ENCODE peak calls at places on chromosome 14, in six cellular contexts. One of them, this sample, is unnamed.

GRCh38 chr14:72476657-72477499 is 417.0 kb downstream of the DPF3 start:
- DNase-seq in HL-60: peak
- DNase-seq in HEK293T: no peak
- DNase-seq in HFF-Myc: peak
- DNase-seq in activated CD4-positive, alpha-beta T cell treated with anti-CD3 and anti-CD28 coated beads, Interleukin-2, amount 50 U/mL, for 1 hour: peak
- DNase-seq in ovary: no peak
- DNase-seq in this sample: peak

GRCh38 chr14:105849933-105850626 is 323.7 kb downstream of the TMEM121 start:
- DNase-seq in HL-60: no peak
- DNase-seq in HEK293T: no peak
- DNase-seq in HFF-Myc: no peak
- DNase-seq in activated CD4-positive, alpha-beta T cell treated with anti-CD3 and anti-CD28 coated beads, Interleukin-2, amount 50 U/mL, for 1 hour: no peak
- DNase-seq in ovary: peak
- DNase-seq in this sample: no peak

GRCh38 chr14:50941151-50941550 is 3.1 kb downstream of the PYGL start:
- DNase-seq in HL-60: no peak
- DNase-seq in HEK293T: no peak
- DNase-seq in HFF-Myc: no peak
- DNase-seq in activated CD4-positive, alpha-beta T cell treated with anti-CD3 and anti-CD28 coated beads, Interleukin-2, amount 50 U/mL, for 1 hour: no peak
- DNase-seq in ovary: no peak
- DNase-seq in this sample: no peak

GRCh38 chr14:68814376-68815287 is 21.8 kb upstream of the ZFP36L1 start:
- DNase-seq in HL-60: no peak
- DNase-seq in HEK293T: peak
- DNase-seq in HFF-Myc: no peak
- DNase-seq in activated CD4-positive, alpha-beta T cell treated with anti-CD3 and anti-CD28 coated beads, Interleukin-2, amount 50 U/mL, for 1 hour: peak
- DNase-seq in ovary: peak
- DNase-seq in this sample: no peak

GRCh38 chr14:80926706-80927384 is 14.7 kb downstream of the CEP128 start:
- DNase-seq in HL-60: no peak
- DNase-seq in HEK293T: no peak
- DNase-seq in HFF-Myc: no peak
- DNase-seq in activated CD4-positive, alpha-beta T cell treated with anti-CD3 and anti-CD28 coated beads, Interleukin-2, amount 50 U/mL, for 1 hour: no peak
- DNase-seq in ovary: no peak
- DNase-seq in this sample: no peak

GRCh38 chr14:48973136-48973535 is 613.0 kb downstream of the RPS29 start:
- DNase-seq in HL-60: no peak
- DNase-seq in HEK293T: no peak
- DNase-seq in HFF-Myc: no peak
- DNase-seq in activated CD4-positive, alpha-beta T cell treated with anti-CD3 and anti-CD28 coated beads, Interleukin-2, amount 50 U/mL, for 1 hour: no peak
- DNase-seq in ovary: no peak
- DNase-seq in this sample: no peak

GRCh38 chr14:105475916-105476845 is 1.6 kb downstream of the CRIP2 start:
- DNase-seq in HL-60: no peak
- DNase-seq in HEK293T: no peak
- DNase-seq in HFF-Myc: no peak
- DNase-seq in activated CD4-positive, alpha-beta T cell treated with anti-CD3 and anti-CD28 coated beads, Interleukin-2, amount 50 U/mL, for 1 hour: no peak
- DNase-seq in ovary: no peak
- DNase-seq in this sample: peak

GRCh38 chr14:92035890-92036289 is 4.0 kb downstream of the TRIP11 start:
- DNase-seq in HL-60: no peak
- DNase-seq in HEK293T: no peak
- DNase-seq in HFF-Myc: no peak
- DNase-seq in activated CD4-positive, alpha-beta T cell treated with anti-CD3 and anti-CD28 coated beads, Interleukin-2, amount 50 U/mL, for 1 hour: no peak
- DNase-seq in ovary: no peak
- DNase-seq in this sample: no peak

GRCh38 chr14:58501214-58501816 is 73.8 kb downstream of the KIAA0586 start:
- DNase-seq in HL-60: peak
- DNase-seq in HEK293T: peak
- DNase-seq in HFF-Myc: peak
- DNase-seq in activated CD4-positive, alpha-beta T cell treated with anti-CD3 and anti-CD28 coated beads, Interleukin-2, amount 50 U/mL, for 1 hour: no peak
- DNase-seq in ovary: no peak
- DNase-seq in this sample: no peak

GRCh38 chr14:64541971-64542838 is 1.7 kb downstream of the HSPA2 start:
- DNase-seq in HL-60: no peak
- DNase-seq in HEK293T: no peak
- DNase-seq in HFF-Myc: no peak
- DNase-seq in activated CD4-positive, alpha-beta T cell treated with anti-CD3 and anti-CD28 coated beads, Interleukin-2, amount 50 U/mL, for 1 hour: no peak
- DNase-seq in ovary: no peak
- DNase-seq in this sample: peak

GRCh38 chr14:69741055-69741454 is 25.9 kb upstream of the SRSF5 start:
- DNase-seq in HL-60: no peak
- DNase-seq in HEK293T: no peak
- DNase-seq in HFF-Myc: no peak
- DNase-seq in activated CD4-positive, alpha-beta T cell treated with anti-CD3 and anti-CD28 coated beads, Interleukin-2, amount 50 U/mL, for 1 hour: no peak
- DNase-seq in ovary: no peak
- DNase-seq in this sample: no peak

GRCh38 chr14:92892589-92892988 is 30.4 kb upstream of the CHGA start:
- DNase-seq in HL-60: no peak
- DNase-seq in HEK293T: no peak
- DNase-seq in HFF-Myc: no peak
- DNase-seq in activated CD4-positive, alpha-beta T cell treated with anti-CD3 and anti-CD28 coated beads, Interleukin-2, amount 50 U/mL, for 1 hour: no peak
- DNase-seq in ovary: no peak
- DNase-seq in this sample: no peak

GRCh38 chr14:104085032-104085888 is at the start of gene ASPG:
- DNase-seq in HL-60: no peak
- DNase-seq in HEK293T: peak
- DNase-seq in HFF-Myc: no peak
- DNase-seq in activated CD4-positive, alpha-beta T cell treated with anti-CD3 and anti-CD28 coated beads, Interleukin-2, amount 50 U/mL, for 1 hour: no peak
- DNase-seq in ovary: peak
- DNase-seq in this sample: peak

GRCh38 chr14:32620303-32620702 is 291.2 kb downstream of the AKAP6 start:
- DNase-seq in HL-60: no peak
- DNase-seq in HEK293T: no peak
- DNase-seq in HFF-Myc: no peak
- DNase-seq in activated CD4-positive, alpha-beta T cell treated with anti-CD3 and anti-CD28 coated beads, Interleukin-2, amount 50 U/mL, for 1 hour: no peak
- DNase-seq in ovary: no peak
- DNase-seq in this sample: no peak

GRCh38 chr14:75479770-75480600 is 42.3 kb upstream of the BATF start:
- DNase-seq in HL-60: no peak
- DNase-seq in HEK293T: no peak
- DNase-seq in HFF-Myc: no peak
- DNase-seq in activated CD4-positive, alpha-beta T cell treated with anti-CD3 and anti-CD28 coated beads, Interleukin-2, amount 50 U/mL, for 1 hour: no peak
- DNase-seq in ovary: no peak
- DNase-seq in this sample: no peak

GRCh38 chr14:92922155-92922735 is 705 bp upstream of the CHGA start:
- DNase-seq in HL-60: no peak
- DNase-seq in HEK293T: no peak
- DNase-seq in HFF-Myc: no peak
- DNase-seq in activated CD4-positive, alpha-beta T cell treated with anti-CD3 and anti-CD28 coated beads, Interleukin-2, amount 50 U/mL, for 1 hour: no peak
- DNase-seq in ovary: no peak
- DNase-seq in this sample: no peak

GRCh38 chr14:39230416-39230815 is 3.3 kb upstream of the MIA2 start:
- DNase-seq in HL-60: no peak
- DNase-seq in HEK293T: no peak
- DNase-seq in HFF-Myc: no peak
- DNase-seq in activated CD4-positive, alpha-beta T cell treated with anti-CD3 and anti-CD28 coated beads, Interleukin-2, amount 50 U/mL, for 1 hour: no peak
- DNase-seq in ovary: no peak
- DNase-seq in this sample: no peak

GRCh38 chr14:29264865-29265264 is 498.3 kb downstream of the FOXG1 start:
- DNase-seq in HL-60: no peak
- DNase-seq in HEK293T: no peak
- DNase-seq in HFF-Myc: no peak
- DNase-seq in activated CD4-positive, alpha-beta T cell treated with anti-CD3 and anti-CD28 coated beads, Interleukin-2, amount 50 U/mL, for 1 hour: no peak
- DNase-seq in ovary: no peak
- DNase-seq in this sample: no peak

GRCh38 chr14:104563742-104564615 is 15.6 kb upstream of the C14orf180 start:
- DNase-seq in HL-60: peak
- DNase-seq in HEK293T: peak
- DNase-seq in HFF-Myc: peak
- DNase-seq in activated CD4-positive, alpha-beta T cell treated with anti-CD3 and anti-CD28 coated beads, Interleukin-2, amount 50 U/mL, for 1 hour: peak
- DNase-seq in ovary: peak
- DNase-seq in this sample: peak

GRCh38 chr14:96084796-96085195 is 45.6 kb downstream of the C14orf132 start:
- DNase-seq in HL-60: no peak
- DNase-seq in HEK293T: no peak
- DNase-seq in HFF-Myc: no peak
- DNase-seq in activated CD4-positive, alpha-beta T cell treated with anti-CD3 and anti-CD28 coated beads, Interleukin-2, amount 50 U/mL, for 1 hour: no peak
- DNase-seq in ovary: no peak
- DNase-seq in this sample: no peak